ENCODE peak calls at places on chromosomes 5 and 9, in nine cellular contexts. F is Caki2; S is T follicular helper cell; Z is substantia nigra; W is type B pancreatic cell; O is CD4-positive, alpha-beta T cell; C is NCI-H1105; H is hepatocyte; N is astrocyte of the spinal cord. G is an unnamed sample.

GRCh38 chr5:32170303-32171170 is 3.6 kb downstream of the GOLPH3 start:
- DNase-seq in F (peak), S (no peak), Z (no peak), W (no peak), O (no peak), C (no peak), H (no peak), N (peak), G (no peak)

GRCh38 chr5:138354926-138355378 is 2.5 kb downstream of the KDM3B start:
- DNase-seq in F (peak), S (peak), Z (peak), W (no peak), O (peak), C (no peak), H (peak), N (peak), G (peak)

GRCh38 chr5:176608142-176608705 is 1.7 kb downstream of the GPRIN1 start:
- DNase-seq in F (no peak), S (no peak), Z (no peak), W (no peak), O (no peak), C (no peak), H (no peak), N (no peak), G (no peak)

GRCh38 chr5:160363122-160363521 is 7.3 kb downstream of the C1QTNF2 start:
- DNase-seq in F (no peak), S (no peak), Z (no peak), W (no peak), O (no peak), C (no peak), H (peak), N (no peak), G (no peak)

GRCh38 chr9:111069233-111069632 is 31.0 kb upstream of the LPAR1 start:
- DNase-seq in F (no peak), S (no peak), Z (no peak), W (no peak), O (no peak), C (no peak), H (no peak), N (no peak), G (no peak)

GRCh38 chr5:110179291-110179690 is 489.6 kb downstream of the MAN2A1 start:
- DNase-seq in F (no peak), S (no peak), Z (no peak), W (no peak), O (no peak), C (no peak), H (no peak), N (no peak), G (no peak)

GRCh38 chr5:129063483-129064136 is 30.9 kb upstream of the ISOC1 start:
- DNase-seq in F (no peak), S (no peak), Z (peak), W (no peak), O (no peak), C (peak), H (peak), N (peak), G (no peak)

GRCh38 chr5:148928141-148928540 is 101.7 kb downstream of the ADRB2 start:
- DNase-seq in F (no peak), S (no peak), Z (no peak), W (no peak), O (no peak), C (no peak), H (no peak), N (no peak), G (no peak)